ENCODE peak calls at places on chromosomes 4 and X, in nine cellular contexts. N is ecto neural progenitor cell; X is nucleus accumbens; F is T-helper 22 cell; P is frontal cortex; C is activated naive CD4-positive, alpha-beta T cell treated with anti-CD3 and anti-CD28 coated beads, Interleukin-2, amount 10 ng/mL, durations not matched to agents 7 days and 5 days; K is Peyer's patch; G is CD8-positive, alpha-beta memory T cell; A is heart right ventricle. I is an unnamed sample.

GRCh38 chr4:85867281-85867680 is 392.3 kb downstream of the ARHGAP24 start:
- DNase-seq in N (no peak), X (no peak), F (no peak), P (no peak), C (no peak), K (no peak), G (no peak), A (no peak), I (no peak)

GRCh38 chrX:1894656-1895055 is 279.8 kb downstream of the ASMT start:
- DNase-seq in N (no peak), X (no peak), F (no peak), P (no peak), C (no peak), K (no peak), G (no peak), A (no peak), I (no peak)

GRCh38 chr4:1192493-1193205 is 20.3 kb upstream of the SPON2 start:
- DNase-seq in N (peak), X (no peak), F (no peak), P (no peak), C (no peak), K (peak), G (peak), A (peak), I (no peak)

GRCh38 chr4:107519057-107519456 is 201.0 kb downstream of the PAPSS1 start:
- DNase-seq in N (no peak), X (no peak), F (no peak), P (peak), C (no peak), K (no peak), G (no peak), A (no peak), I (no peak)

GRCh38 chr4:177369372-177369771 is 59.7 kb downstream of the NEIL3 start:
- DNase-seq in N (no peak), X (no peak), F (no peak), P (no peak), C (no peak), K (no peak), G (no peak), A (no peak), I (no peak)

GRCh38 chr4:130044788-130045531 is 949.0 kb downstream of the C4orf33 start:
- DNase-seq in N (no peak), X (no peak), F (no peak), P (no peak), C (no peak), K (no peak), G (no peak), A (no peak), I (no peak)

GRCh38 chr4:16692021-16692420 is 206.4 kb downstream of the LDB2 start:
- DNase-seq in N (no peak), X (no peak), F (no peak), P (no peak), C (no peak), K (no peak), G (no peak), A (no peak), I (no peak)

GRCh38 chr4:2930135-2930805 is 32.9 kb downstream of the NOP14 start:
- DNase-seq in N (no peak), X (no peak), F (no peak), P (no peak), C (no peak), K (peak), G (peak), A (peak), I (no peak)

GRCh38 chr4:83207497-83208105 is 77.0 kb downstream of the COQ2 start:
- DNase-seq in N (no peak), X (no peak), F (no peak), P (no peak), C (no peak), K (no peak), G (no peak), A (no peak), I (no peak)

GRCh38 chr4:139913995-139914394 is 240.0 kb downstream of the MAML3 start:
- DNase-seq in N (no peak), X (no peak), F (no peak), P (no peak), C (no peak), K (no peak), G (no peak), A (no peak), I (no peak)

GRCh38 chr4:121728066-121728465 is 31.3 kb upstream of the ANXA5 start:
- DNase-seq in N (no peak), X (no peak), F (no peak), P (no peak), C (no peak), K (no peak), G (no peak), A (no peak), I (no peak)

GRCh38 chr4:77921701-77922100 is 59.1 kb downstream of the MRPL1 start:
- DNase-seq in N (no peak), X (no peak), F (no peak), P (no peak), C (no peak), K (no peak), G (no peak), A (no peak), I (no peak)

GRCh38 chrX:104195489-104196084 is 29.3 kb downstream of the FAM199X start:
- DNase-seq in N (no peak), X (no peak), F (no peak), P (peak), C (peak), K (no peak), G (no peak), A (no peak), I (no peak)

GRCh38 chrX:295136-295535 is 14.0 kb downstream of the PLCXD1 start:
- DNase-seq in N (no peak), X (no peak), F (no peak), P (no peak), C (no peak), K (no peak), G (peak), A (no peak), I (no peak)

GRCh38 chr4:56909083-56909981 is 1.6 kb downstream of the REST start:
- DNase-seq in N (peak), X (no peak), F (peak), P (peak), C (peak), K (no peak), G (peak), A (no peak), I (peak)

GRCh38 chr4:41178372-41179085 is 35.8 kb downstream of the APBB2 start:
- DNase-seq in N (no peak), X (no peak), F (no peak), P (no peak), C (no peak), K (no peak), G (no peak), A (no peak), I (no peak)

GRCh38 chrX:125205918-125206665 is 113.6 kb upstream of the TEX13C start:
- DNase-seq in N (peak), X (peak), F (no peak), P (no peak), C (peak), K (no peak), G (no peak), A (no peak), I (no peak)

GRCh38 chrX:100995469-100995868 is 26.0 kb downstream of the ARL13A start:
- DNase-seq in N (no peak), X (peak), F (no peak), P (peak), C (no peak), K (no peak), G (no peak), A (no peak), I (no peak)

GRCh38 chrX:103584606-103585005 is 709 bp upstream of the TCEAL4 start:
- DNase-seq in N (no peak), X (no peak), F (no peak), P (no peak), C (no peak), K (no peak), G (no peak), A (no peak), I (no peak)

GRCh38 chr4:85790582-85790981 is 315.6 kb downstream of the ARHGAP24 start:
- DNase-seq in N (no peak), X (no peak), F (no peak), P (no peak), C (no peak), K (no peak), G (no peak), A (no peak), I (no peak)

GRCh38 chr4:20356565-20356964 is 104.9 kb downstream of the SLIT2 start:
- DNase-seq in N (peak), X (peak), F (no peak), P (no peak), C (no peak), K (no peak), G (no peak), A (no peak), I (no peak)

GRCh38 chr4:109406337-109406931 is 27.2 kb upstream of the SEC24B start:
- DNase-seq in N (no peak), X (no peak), F (no peak), P (peak), C (peak), K (no peak), G (no peak), A (no peak), I (no peak)

GRCh38 chrX:145910017-145910416 is 92.4 kb downstream of the SLITRK2 start:
- DNase-seq in N (no peak), X (no peak), F (no peak), P (no peak), C (no peak), K (no peak), G (no peak), A (no peak), I (no peak)

GRCh38 chr4:108450236-108450898 is 170.0 kb upstream of the RPL34 start:
- DNase-seq in N (no peak), X (no peak), F (no peak), P (no peak), C (no peak), K (no peak), G (no peak), A (no peak), I (no peak)

GRCh38 chr4:20299515-20299914 is 47.8 kb downstream of the SLIT2 start:
- DNase-seq in N (no peak), X (no peak), F (no peak), P (no peak), C (no peak), K (no peak), G (no peak), A (no peak), I (no peak)

GRCh38 chr4:24763631-24764302 is 31.6 kb upstream of the SOD3 start:
- DNase-seq in N (no peak), X (no peak), F (no peak), P (no peak), C (no peak), K (no peak), G (no peak), A (no peak), I (no peak)

GRCh38 chrX:51484616-51485015 is 11.8 kb downstream of the NUDT11 start:
- DNase-seq in N (peak), X (no peak), F (no peak), P (no peak), C (no peak), K (no peak), G (no peak), A (no peak), I (no peak)

GRCh38 chr4:94515365-94515764 is 63.6 kb downstream of the PDLIM5 start:
- DNase-seq in N (no peak), X (no peak), F (no peak), P (no peak), C (no peak), K (no peak), G (no peak), A (no peak), I (no peak)

GRCh38 chr4:177371452-177371851 is 61.8 kb downstream of the NEIL3 start:
- DNase-seq in N (no peak), X (no peak), F (no peak), P (no peak), C (no peak), K (no peak), G (no peak), A (no peak), I (no peak)

GRCh38 chrX:31590581-31591113 is 518.8 kb upstream of the FTHL17 start:
- DNase-seq in N (no peak), X (no peak), F (no peak), P (no peak), C (no peak), K (no peak), G (no peak), A (no peak), I (no peak)

GRCh38 chrX:39479856-39480255 is 617.9 kb downstream of the BCOR start:
- DNase-seq in N (no peak), X (no peak), F (no peak), P (no peak), C (no peak), K (no peak), G (no peak), A (no peak), I (no peak)

GRCh38 chr4:107991945-107992625 is 2.4 kb downstream of the HADH start:
- DNase-seq in N (no peak), X (no peak), F (no peak), P (no peak), C (no peak), K (no peak), G (no peak), A (no peak), I (no peak)

GRCh38 chrX:38973327-38973726 is 172.1 kb downstream of the MID1IP1 start:
- DNase-seq in N (no peak), X (no peak), F (no peak), P (no peak), C (no peak), K (no peak), G (no peak), A (peak), I (no peak)

GRCh38 chr4:165328708-165329107 is 1.2 kb downstream of the MSMO1 start:
- DNase-seq in N (no peak), X (no peak), F (no peak), P (no peak), C (no peak), K (no peak), G (no peak), A (no peak), I (no peak)

GRCh38 chr4:107843394-107843793 is 18.7 kb downstream of the SGMS2 start:
- DNase-seq in N (no peak), X (no peak), F (no peak), P (no peak), C (no peak), K (no peak), G (no peak), A (no peak), I (no peak)

GRCh38 chrX:149003863-149004660 is 501.0 kb downstream of the IDS start:
- DNase-seq in N (no peak), X (no peak), F (no peak), P (no peak), C (no peak), K (no peak), G (no peak), A (no peak), I (no peak)

GRCh38 chr4:68708566-68708965 is 38.1 kb upstream of the UGT2B15 start:
- DNase-seq in N (no peak), X (no peak), F (no peak), P (no peak), C (no peak), K (no peak), G (no peak), A (no peak), I (no peak)

I was measured in lung.